ENCODE peak calls at places on chromosomes 13 and 19, in five cellular contexts. One of them, this sample, is unnamed. For H3K4me1, the result is how much of the 10 kb centered on the place peaks cover.

GRCh38 chr13:21061077-21061945 is at the start of gene LATS2:
- DNase-seq in OCI-LY7: peak
- DNase-seq in CD8-positive, alpha-beta T cell: peak
- DNase-seq in mucosa of descending colon: peak
- DNase-seq in stomach: peak
- DNase-seq in this sample: peak

GRCh38 chr19:40805258-40805868 is 6.4 kb downstream of the EGLN2 start:
- DNase-seq in OCI-LY7: no peak
- DNase-seq in CD8-positive, alpha-beta T cell: peak
- DNase-seq in mucosa of descending colon: peak
- DNase-seq in stomach: peak
- DNase-seq in this sample: peak

GRCh38 chr13:48448963-48449614 is 36.2 kb upstream of the LPAR6 start:
- DNase-seq in OCI-LY7: no peak
- DNase-seq in CD8-positive, alpha-beta T cell: no peak
- DNase-seq in mucosa of descending colon: no peak
- DNase-seq in stomach: no peak
- DNase-seq in this sample: no peak

GRCh38 chr13:110152351-110152750 is 154.6 kb downstream of the COL4A1 start:
- DNase-seq in OCI-LY7: no peak
- DNase-seq in CD8-positive, alpha-beta T cell: no peak
- DNase-seq in mucosa of descending colon: no peak
- DNase-seq in stomach: no peak
- DNase-seq in this sample: no peak

GRCh38 chr19:6227941-6228325 is 51.8 kb downstream of the MLLT1 start:
- DNase-seq in OCI-LY7: no peak
- DNase-seq in CD8-positive, alpha-beta T cell: no peak
- DNase-seq in mucosa of descending colon: no peak
- DNase-seq in stomach: no peak
- DNase-seq in this sample: no peak

GRCh38 chr19:56942749-56943148 is 102.2 kb upstream of the PEG3 start:
- DNase-seq in OCI-LY7: peak
- DNase-seq in CD8-positive, alpha-beta T cell: no peak
- DNase-seq in mucosa of descending colon: no peak
- DNase-seq in stomach: peak
- DNase-seq in this sample: no peak

GRCh38 chr19:29292562-29292961 is 79.6 kb upstream of the UQCRFS1 start:
- DNase-seq in OCI-LY7: no peak
- DNase-seq in CD8-positive, alpha-beta T cell: no peak
- DNase-seq in mucosa of descending colon: no peak
- DNase-seq in stomach: no peak
- DNase-seq in this sample: no peak

GRCh38 chr19:29586401-29586800 is 19.7 kb upstream of the POP4 start:
- DNase-seq in OCI-LY7: no peak
- DNase-seq in CD8-positive, alpha-beta T cell: no peak
- DNase-seq in mucosa of descending colon: no peak
- DNase-seq in stomach: no peak
- DNase-seq in this sample: no peak

GRCh38 chr19:2613507-2614295 is 88.8 kb downstream of the GNG7 start:
- DNase-seq in OCI-LY7: peak
- DNase-seq in CD8-positive, alpha-beta T cell: peak
- DNase-seq in mucosa of descending colon: no peak
- DNase-seq in stomach: peak
- DNase-seq in this sample: no peak

GRCh38 chr19:46975918-46976782 is 43.5 kb upstream of the NPAS1 start:
- DNase-seq in OCI-LY7: no peak
- DNase-seq in CD8-positive, alpha-beta T cell: no peak
- DNase-seq in mucosa of descending colon: peak
- DNase-seq in stomach: peak
- DNase-seq in this sample: peak

GRCh38 chr13:23828866-23829265 is 60.3 kb downstream of the MIPEP start:
- DNase-seq in OCI-LY7: no peak
- DNase-seq in CD8-positive, alpha-beta T cell: no peak
- DNase-seq in mucosa of descending colon: no peak
- DNase-seq in stomach: no peak
- DNase-seq in this sample: no peak

GRCh38 chr13:22128413-22129198 is 457.7 kb downstream of the FGF9 start:
- DNase-seq in OCI-LY7: no peak
- DNase-seq in CD8-positive, alpha-beta T cell: no peak
- DNase-seq in mucosa of descending colon: peak
- DNase-seq in stomach: no peak
- DNase-seq in this sample: no peak

GRCh38 chr13:77729502-77730221 is 32.2 kb downstream of the SLAIN1 start:
- DNase-seq in OCI-LY7: no peak
- DNase-seq in CD8-positive, alpha-beta T cell: no peak
- DNase-seq in mucosa of descending colon: no peak
- DNase-seq in stomach: no peak
- DNase-seq in this sample: no peak

GRCh38 chr19:35107541-35107939 is 8.1 kb upstream of the FXYD3 start:
- DNase-seq in OCI-LY7: no peak
- DNase-seq in CD8-positive, alpha-beta T cell: no peak
- DNase-seq in mucosa of descending colon: peak
- DNase-seq in stomach: peak
- DNase-seq in this sample: no peak

GRCh38 chr19:54574051-54574450 is 461 bp downstream of the LILRA2 start:
- DNase-seq in OCI-LY7: no peak
- DNase-seq in CD8-positive, alpha-beta T cell: no peak
- DNase-seq in mucosa of descending colon: no peak
- DNase-seq in stomach: no peak
- DNase-seq in this sample: no peak

GRCh38 chr13:52903320-52903719 is 54.9 kb upstream of the PCDH8 start:
- DNase-seq in OCI-LY7: peak
- DNase-seq in CD8-positive, alpha-beta T cell: no peak
- DNase-seq in mucosa of descending colon: no peak
- DNase-seq in stomach: no peak
- DNase-seq in this sample: no peak

GRCh38 chr19:13840751-13841338 is 36.1 kb upstream of the NANOS3 start:
- DNase-seq in OCI-LY7: no peak
- DNase-seq in CD8-positive, alpha-beta T cell: no peak
- DNase-seq in mucosa of descending colon: no peak
- DNase-seq in stomach: no peak
- DNase-seq in this sample: no peak
- H3K4me3 ChIP-seq in OCI-LY7: no peak
- H3K4me3 ChIP-seq in CD8-positive, alpha-beta T cell: peak
- H3K4me3 ChIP-seq in mucosa of descending colon: no peak
- H3K4me3 ChIP-seq in stomach: peak
- H3K4me3 ChIP-seq in this sample: no peak

GRCh38 chr13:46901721-46902120 is 4.9 kb upstream of the HTR2A start:
- DNase-seq in OCI-LY7: no peak
- DNase-seq in CD8-positive, alpha-beta T cell: no peak
- DNase-seq in mucosa of descending colon: no peak
- DNase-seq in stomach: no peak
- DNase-seq in this sample: no peak

GRCh38 chr13:46906440-46906839 is 9.6 kb upstream of the HTR2A start:
- DNase-seq in OCI-LY7: no peak
- DNase-seq in CD8-positive, alpha-beta T cell: no peak
- DNase-seq in mucosa of descending colon: no peak
- DNase-seq in stomach: no peak
- DNase-seq in this sample: no peak

GRCh38 chr13:46908511-46908910 is 11.7 kb upstream of the HTR2A start:
- DNase-seq in OCI-LY7: no peak
- DNase-seq in CD8-positive, alpha-beta T cell: no peak
- DNase-seq in mucosa of descending colon: no peak
- DNase-seq in stomach: no peak
- DNase-seq in this sample: no peak

GRCh38 chr13:46903748-46904147 is 6.9 kb upstream of the HTR2A start:
- DNase-seq in OCI-LY7: no peak
- DNase-seq in CD8-positive, alpha-beta T cell: no peak
- DNase-seq in mucosa of descending colon: no peak
- DNase-seq in stomach: no peak
- DNase-seq in this sample: no peak

DNA sequence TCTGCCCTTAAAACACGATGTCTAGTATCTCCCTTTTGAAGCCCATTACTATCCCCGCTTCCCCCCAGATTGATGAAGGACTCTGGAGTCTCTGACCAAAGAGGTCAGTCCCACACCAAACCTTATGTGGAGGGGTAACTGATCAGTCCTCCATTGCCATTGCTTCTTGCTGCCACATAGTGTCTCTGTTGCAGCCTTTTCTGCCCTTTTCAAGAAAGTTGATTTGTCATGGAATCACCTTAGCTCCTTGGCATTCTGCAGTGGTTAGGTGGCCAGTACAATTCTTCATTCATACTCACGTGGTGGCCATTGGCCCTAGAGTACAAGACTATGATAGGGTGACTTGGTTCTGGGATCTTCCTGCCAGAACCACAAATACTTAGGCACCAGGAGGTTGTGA is 8.4 kb upstream of the HTR2A start:
- DNase-seq in OCI-LY7: peak
- DNase-seq in CD8-positive, alpha-beta T cell: no peak
- DNase-seq in mucosa of descending colon: no peak
- DNase-seq in stomach: no peak
- DNase-seq in this sample: no peak
- TF ChIP-seq CTCF in OCI-LY7: peak
- TF ChIP-seq CTCF in CD8-positive, alpha-beta T cell: no peak
- TF ChIP-seq CTCF in mucosa of descending colon: no peak
- TF ChIP-seq CTCF in stomach: no peak
- TF ChIP-seq CTCF in this sample: no peak

DNA sequence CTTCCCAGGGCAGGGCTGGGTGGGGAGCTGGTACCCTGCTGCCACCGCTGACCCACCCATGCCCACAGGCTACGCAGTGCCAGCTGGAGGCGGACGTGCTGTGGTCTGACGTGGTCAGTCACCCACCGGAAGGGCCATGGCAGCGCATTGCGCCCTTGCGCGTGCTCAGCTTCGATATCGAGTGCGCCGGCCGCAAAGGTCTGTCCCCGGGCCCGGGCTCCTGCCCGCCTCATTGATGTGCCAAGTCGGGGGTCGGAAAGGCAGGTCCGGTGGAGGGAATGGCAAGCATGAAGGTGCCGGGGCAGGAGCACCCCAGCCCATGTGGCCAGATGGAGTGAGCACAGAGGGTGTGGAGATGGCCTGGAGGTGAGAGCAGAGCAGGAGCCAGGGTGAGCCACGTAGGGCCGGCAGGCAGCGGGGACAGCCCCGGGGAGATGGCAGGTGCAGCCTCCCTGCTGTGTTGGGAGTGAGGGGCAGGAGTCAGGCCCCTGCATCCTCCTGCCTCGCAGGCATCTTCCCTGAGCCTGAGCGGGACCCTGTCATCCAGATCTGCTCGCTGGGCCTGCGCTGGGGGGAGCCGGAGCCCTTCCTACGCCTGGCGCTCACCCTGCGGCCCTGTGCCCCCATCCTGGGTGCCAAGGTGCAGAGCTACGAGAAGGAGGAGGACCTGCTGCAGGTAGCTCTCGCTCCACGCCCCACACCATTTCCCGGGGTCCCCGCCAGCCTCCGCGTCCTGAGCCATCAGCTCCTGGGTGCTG is 16.0 kb upstream of the SPIB start:
- DNase-seq in OCI-LY7: no peak
- DNase-seq in CD8-positive, alpha-beta T cell: no peak
- DNase-seq in mucosa of descending colon: no peak
- DNase-seq in stomach: no peak
- DNase-seq in this sample: no peak
- H3K4me1 ChIP-seq in OCI-LY7: under half
- H3K4me1 ChIP-seq in CD8-positive, alpha-beta T cell: under half
- H3K4me1 ChIP-seq in mucosa of descending colon: under half
- H3K4me1 ChIP-seq in stomach: under half
- H3K4me1 ChIP-seq in this sample: under half

GRCh38 chr13:60397693-60398437 is 845 bp downstream of the TDRD3 start:
- DNase-seq in OCI-LY7: peak
- DNase-seq in CD8-positive, alpha-beta T cell: peak
- DNase-seq in mucosa of descending colon: peak
- DNase-seq in stomach: peak
- DNase-seq in this sample: peak

GRCh38 chr13:60396008-60396782 is 825 bp upstream of the TDRD3 start:
- DNase-seq in OCI-LY7: peak
- DNase-seq in CD8-positive, alpha-beta T cell: peak
- DNase-seq in mucosa of descending colon: peak
- DNase-seq in stomach: peak
- DNase-seq in this sample: peak

GRCh38 chr13:60396783-60397692 is at the start of gene TDRD3:
- DNase-seq in OCI-LY7: peak
- DNase-seq in CD8-positive, alpha-beta T cell: peak
- DNase-seq in mucosa of descending colon: peak
- DNase-seq in stomach: peak
- DNase-seq in this sample: peak

GRCh38 chr13:60398949-60399589 is 2.0 kb downstream of the TDRD3 start:
- DNase-seq in OCI-LY7: no peak
- DNase-seq in CD8-positive, alpha-beta T cell: no peak
- DNase-seq in mucosa of descending colon: peak
- DNase-seq in stomach: peak
- DNase-seq in this sample: peak

DNA sequence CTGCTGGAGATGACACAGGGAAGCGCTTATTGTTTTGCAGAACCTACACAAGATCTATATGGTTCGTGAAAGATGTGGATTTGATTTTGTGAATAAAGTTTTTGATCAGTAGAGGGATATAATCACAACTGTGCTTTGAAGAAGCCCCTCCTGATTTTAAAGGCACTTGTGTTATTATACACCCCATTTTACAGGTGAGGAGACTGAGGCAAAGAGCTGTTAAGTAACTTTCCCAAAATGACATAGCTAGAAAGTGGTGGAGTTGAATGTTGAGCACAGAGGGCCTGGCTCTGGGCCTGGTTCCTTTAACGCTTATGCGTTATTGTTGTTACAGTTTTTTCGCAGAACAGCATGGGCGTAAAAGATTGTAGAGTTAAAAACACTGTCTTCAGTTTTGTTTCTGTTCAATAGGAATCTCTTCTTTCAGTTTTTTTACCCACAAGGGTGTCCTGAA is 1.4 kb downstream of the TDRD3 start:
- DNase-seq in OCI-LY7: no peak
- DNase-seq in CD8-positive, alpha-beta T cell: no peak
- DNase-seq in mucosa of descending colon: peak
- DNase-seq in stomach: no peak
- DNase-seq in this sample: no peak
- H3K4me3 ChIP-seq in OCI-LY7: peak
- H3K4me3 ChIP-seq in CD8-positive, alpha-beta T cell: peak
- H3K4me3 ChIP-seq in mucosa of descending colon: no peak
- H3K4me3 ChIP-seq in stomach: peak
- H3K4me3 ChIP-seq in this sample: no peak

GRCh38 chr19:38417544-38418506 is 8.2 kb downstream of the RASGRP4 start:
- DNase-seq in OCI-LY7: peak
- DNase-seq in CD8-positive, alpha-beta T cell: peak
- DNase-seq in mucosa of descending colon: peak
- DNase-seq in stomach: peak
- DNase-seq in this sample: peak
- TF ChIP-seq CTCF in OCI-LY7: no peak
- TF ChIP-seq CTCF in CD8-positive, alpha-beta T cell: no peak
- TF ChIP-seq CTCF in mucosa of descending colon: no peak
- TF ChIP-seq CTCF in stomach: no peak
- TF ChIP-seq CTCF in this sample: no peak

DNA sequence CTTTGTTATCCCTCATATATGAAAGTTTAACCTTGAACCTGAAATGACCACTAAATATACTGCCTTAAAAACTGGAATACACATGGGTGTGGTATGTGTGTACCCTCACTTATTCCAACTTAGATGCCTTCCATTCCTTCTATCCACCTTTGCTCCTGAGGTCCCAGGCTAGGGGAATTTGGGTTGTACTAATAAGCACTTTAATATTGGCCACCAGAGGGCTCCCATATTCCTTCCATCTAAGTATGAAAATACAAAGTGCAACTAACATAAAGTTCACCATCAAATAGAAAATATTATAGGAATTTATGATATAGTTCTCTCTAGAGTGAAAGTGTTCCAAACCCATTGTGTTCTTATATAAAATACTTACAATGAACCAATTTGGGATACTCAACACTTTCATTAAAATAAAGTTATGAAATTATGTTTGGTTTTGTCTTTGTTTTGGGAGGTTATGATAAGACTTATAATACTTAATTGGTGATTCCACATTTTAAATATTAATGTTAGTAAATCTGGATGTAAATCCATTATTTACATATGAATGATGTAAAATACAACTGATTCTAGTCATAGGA is 62.3 kb downstream of the ITGBL1 start:
- DNase-seq in OCI-LY7: peak
- DNase-seq in CD8-positive, alpha-beta T cell: no peak
- DNase-seq in mucosa of descending colon: peak
- DNase-seq in stomach: no peak
- DNase-seq in this sample: no peak
- H3K4me1 ChIP-seq in OCI-LY7: under half
- H3K4me1 ChIP-seq in CD8-positive, alpha-beta T cell: under half
- H3K4me1 ChIP-seq in mucosa of descending colon: under half
- H3K4me1 ChIP-seq in stomach: under half
- H3K4me1 ChIP-seq in this sample: under half

This sample was measured in body of pancreas.